ENCODE peak calls at places on chromosomes 7 and 10, in seven cellular contexts. I is DND-41, G is GM12865, B is cardiac muscle cell, V is left ventricle myocardium inferior, S is progenitor cell of endocrine pancreas, Z is brain microvascular endothelial cell. L is an unnamed sample.

GRCh38 chr7:91759205-91759863 is 121.2 kb downstream of the MTERF1 start:
- DNase-seq in V (no peak), Z (peak), I (no peak), G (peak), S (peak), B (peak), L (no peak)

GRCh38 chr7:128236924-128237586 is 4.0 kb upstream of the LEP start:
- DNase-seq in B (peak), V (no peak), I (peak), G (peak), S (no peak), Z (peak), L (no peak)

GRCh38 chr10:9613338-9613737 is 1404.3 kb upstream of the CELF2 start:
- DNase-seq in B (peak), V (no peak), I (no peak), G (peak), Z (no peak), S (no peak), L (no peak)

GRCh38 chr10:125283191-125283590 is 122.8 kb upstream of the CTBP2 start:
- DNase-seq in Z (no peak), B (no peak), G (no peak), V (no peak), I (no peak), S (no peak), L (peak)

GRCh38 chr7:44587843-44588711 is 6.0 kb upstream of the TMED4 start:
- DNase-seq in I (peak), V (no peak), B (peak), G (peak), Z (peak), S (no peak), L (no peak)

GRCh38 chr7:75979361-75980125 is 14.9 kb downstream of the TMEM120A start:
- DNase-seq in I (no peak), S (no peak), V (no peak), B (no peak), Z (no peak), G (no peak), L (no peak)

GRCh38 chr10:97574374-97575100 is 2.0 kb downstream of the ANKRD2 start:
- DNase-seq in B (peak), G (no peak), V (peak), S (no peak), Z (peak), I (no peak), L (no peak)

GRCh38 chr7:129959480-129960332 is 6.9 kb upstream of the UBE2H start:
- DNase-seq in Z (no peak), B (peak), I (no peak), G (no peak), S (no peak), V (no peak), L (no peak)

GRCh38 chr7:23469150-23469960 is 936 bp downstream of the IGF2BP3 start:
- DNase-seq in G (peak), I (no peak), Z (no peak), S (peak), V (no peak), B (peak), L (peak)

GRCh38 chr10:15168296-15168780 is at the start of gene NMT2:
- DNase-seq in Z (no peak), B (no peak), G (no peak), I (no peak), V (peak), S (peak), L (no peak)

GRCh38 chr10:67943917-67944316 is 59.5 kb downstream of the SIRT1 start:
- DNase-seq in G (no peak), S (no peak), Z (no peak), I (no peak), V (no peak), B (no peak), L (no peak)

GRCh38 chr7:6181136-6181535 is 91.3 kb downstream of the CYTH3 start:
- DNase-seq in Z (no peak), V (no peak), G (peak), S (no peak), I (no peak), B (no peak), L (no peak)

GRCh38 chr10:25232229-25232628 is 57.4 kb downstream of the GPR158 start:
- DNase-seq in S (no peak), B (no peak), G (no peak), I (no peak), V (no peak), Z (no peak), L (no peak)

GRCh38 chr7:140416560-140416959 is 12.7 kb downstream of the RAB19 start:
- DNase-seq in S (no peak), G (no peak), I (peak), V (no peak), B (no peak), Z (no peak), L (no peak)

GRCh38 chr10:72316748-72317435 is 37.8 kb downstream of the DNAJB12 start:
- DNase-seq in V (peak), Z (no peak), I (peak), G (no peak), S (no peak), B (no peak), L (no peak)

GRCh38 chr10:114590983-114591382 is 67.1 kb downstream of the ABLIM1 start:
- DNase-seq in B (no peak), V (no peak), Z (no peak), G (no peak), I (no peak), S (no peak), L (no peak)

GRCh38 chr10:115572740-115573455 is 479.7 kb downstream of the ATRNL1 start:
- DNase-seq in G (peak), S (no peak), I (no peak), V (no peak), Z (no peak), B (peak), L (no peak)

GRCh38 chr7:27174077-27175004 is at the start of gene HOXA10:
- DNase-seq in G (no peak), S (no peak), B (no peak), Z (no peak), V (peak), I (no peak), L (peak)

GRCh38 chr7:84629640-84630318 is 435.2 kb upstream of the SEMA3A start:
- DNase-seq in I (no peak), S (no peak), G (no peak), V (no peak), B (no peak), Z (no peak), L (no peak)

GRCh38 chr10:57948796-57949195 is 318.9 kb downstream of the IPMK start:
- DNase-seq in V (no peak), S (no peak), I (no peak), G (no peak), Z (no peak), B (no peak), L (no peak)

GRCh38 chr7:36278767-36279171 is 110.9 kb upstream of the ANLN start:
- DNase-seq in I (no peak), B (peak), S (no peak), V (no peak), Z (peak), G (no peak), L (no peak)

GRCh38 chr7:50641442-50642405 is 76.5 kb upstream of the DDC start:
- DNase-seq in I (no peak), S (no peak), B (no peak), V (no peak), G (no peak), Z (no peak), L (no peak)

GRCh38 chr7:73892003-73892975 is 31.3 kb downstream of the TMEM270 start:
- DNase-seq in I (no peak), B (peak), S (no peak), V (peak), G (no peak), Z (peak), L (no peak)

GRCh38 chr10:132808247-132808567 is 22.3 kb upstream of the NKX6-2 start:
- DNase-seq in G (no peak), S (no peak), I (no peak), Z (no peak), B (no peak), V (peak), L (no peak)

GRCh38 chr7:38229386-38229785 is 44.0 kb downstream of the TARP start:
- DNase-seq in I (peak), G (no peak), V (no peak), Z (peak), S (no peak), B (peak), L (no peak)

GRCh38 chr7:143443153-143443552 is at the start of gene TAS2R60:
- DNase-seq in Z (no peak), B (no peak), I (no peak), V (no peak), S (no peak), G (no peak), L (no peak)

GRCh38 chr10:36254191-36254590 is 612.1 kb upstream of the FZD8 start:
- DNase-seq in I (no peak), V (peak), B (peak), S (no peak), Z (no peak), G (no peak), L (no peak)

GRCh38 chr7:28684729-28685211 is 272.5 kb downstream of the CREB5 start:
- DNase-seq in I (no peak), Z (no peak), V (no peak), G (no peak), S (no peak), B (no peak), L (no peak)

GRCh38 chr10:18334116-18334867 is 194.1 kb downstream of the CACNB2 start:
- DNase-seq in S (no peak), Z (no peak), G (no peak), V (no peak), I (no peak), B (peak), L (no peak)

GRCh38 chr7:64890761-64891666 is 12.1 kb upstream of the ZNF273 start:
- DNase-seq in S (no peak), Z (no peak), G (no peak), I (no peak), B (no peak), V (no peak), L (peak)

GRCh38 chr10:104028146-104028545 is 57.5 kb downstream of the COL17A1 start:
- DNase-seq in Z (peak), B (peak), G (no peak), S (no peak), I (no peak), V (no peak), L (no peak)

GRCh38 chr7:136030867-136031318 is 53.7 kb upstream of the MTPN start:
- DNase-seq in Z (no peak), G (peak), B (no peak), S (no peak), I (no peak), V (no peak), L (no peak)

GRCh38 chr10:23070819-23071218 is 24.6 kb upstream of the MSRB2 start:
- DNase-seq in Z (no peak), G (peak), V (no peak), S (no peak), B (no peak), I (no peak), L (no peak)

GRCh38 chr7:112297681-112298080 is 91.2 kb downstream of the ZNF277 start:
- DNase-seq in Z (no peak), V (no peak), S (no peak), G (no peak), B (no peak), I (no peak), L (no peak)

GRCh38 chr7:131111081-131111576 is 216.5 kb upstream of the MKLN1 start:
- DNase-seq in G (peak), B (peak), S (no peak), Z (peak), I (no peak), V (no peak), L (no peak)

GRCh38 chr7:155257482-155258232 is 40.0 kb upstream of the INSIG1 start:
- DNase-seq in S (no peak), B (peak), V (peak), I (no peak), Z (peak), G (no peak), L (no peak)

GRCh38 chr10:117905404-117905803 is 141.3 kb downstream of the RAB11FIP2 start:
- DNase-seq in G (no peak), I (no peak), S (no peak), Z (no peak), B (no peak), V (no peak), L (no peak)

GRCh38 chr7:23712368-23713284 is 2.6 kb downstream of the STK31 start:
- DNase-seq in B (peak), I (no peak), G (peak), Z (peak), V (no peak), S (no peak), L (no peak)

GRCh38 chr10:103111031-103111917 is 81.8 kb downstream of the NT5C2 start:
- DNase-seq in S (no peak), G (peak), V (no peak), I (no peak), B (peak), Z (no peak), L (no peak)

DNA sequence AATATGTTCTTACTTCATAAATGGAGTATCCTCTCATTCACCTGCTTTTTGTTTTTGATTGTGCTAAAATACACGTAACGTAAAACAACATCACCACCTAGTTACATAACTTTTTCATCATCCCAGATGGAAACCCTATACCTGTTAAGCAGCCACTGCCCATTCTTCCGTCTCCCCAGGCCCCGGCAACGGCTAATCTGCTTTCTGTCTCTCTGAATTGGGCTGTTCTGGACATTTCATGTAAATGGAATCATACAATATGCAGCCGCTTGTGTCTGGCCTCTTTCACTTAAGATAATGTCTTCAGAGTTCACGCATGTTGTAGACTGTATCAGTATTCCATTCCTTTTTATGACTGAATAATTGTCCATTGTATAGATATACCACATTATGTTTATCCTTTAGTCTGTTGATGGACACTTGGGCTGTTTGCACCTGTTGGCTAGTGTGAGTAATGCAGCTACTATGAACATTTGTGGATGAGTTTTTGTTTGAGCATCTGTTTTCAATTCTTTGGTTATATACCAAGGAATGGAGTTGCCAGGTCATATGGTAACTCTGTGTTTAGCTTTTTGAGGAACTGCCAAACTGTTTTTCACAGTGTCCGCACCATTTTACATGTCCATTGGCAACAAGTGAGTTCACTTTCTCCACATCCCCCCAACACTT is 14.1 kb upstream of the SUN1 start:
- DNase-seq in G (peak), I (no peak), Z (peak), B (peak), V (no peak), S (no peak), L (no peak)
- TF ChIP-seq CTCF in G (peak), I (peak), Z (peak), B (peak), V (peak), S (peak), L (peak)

DNA sequence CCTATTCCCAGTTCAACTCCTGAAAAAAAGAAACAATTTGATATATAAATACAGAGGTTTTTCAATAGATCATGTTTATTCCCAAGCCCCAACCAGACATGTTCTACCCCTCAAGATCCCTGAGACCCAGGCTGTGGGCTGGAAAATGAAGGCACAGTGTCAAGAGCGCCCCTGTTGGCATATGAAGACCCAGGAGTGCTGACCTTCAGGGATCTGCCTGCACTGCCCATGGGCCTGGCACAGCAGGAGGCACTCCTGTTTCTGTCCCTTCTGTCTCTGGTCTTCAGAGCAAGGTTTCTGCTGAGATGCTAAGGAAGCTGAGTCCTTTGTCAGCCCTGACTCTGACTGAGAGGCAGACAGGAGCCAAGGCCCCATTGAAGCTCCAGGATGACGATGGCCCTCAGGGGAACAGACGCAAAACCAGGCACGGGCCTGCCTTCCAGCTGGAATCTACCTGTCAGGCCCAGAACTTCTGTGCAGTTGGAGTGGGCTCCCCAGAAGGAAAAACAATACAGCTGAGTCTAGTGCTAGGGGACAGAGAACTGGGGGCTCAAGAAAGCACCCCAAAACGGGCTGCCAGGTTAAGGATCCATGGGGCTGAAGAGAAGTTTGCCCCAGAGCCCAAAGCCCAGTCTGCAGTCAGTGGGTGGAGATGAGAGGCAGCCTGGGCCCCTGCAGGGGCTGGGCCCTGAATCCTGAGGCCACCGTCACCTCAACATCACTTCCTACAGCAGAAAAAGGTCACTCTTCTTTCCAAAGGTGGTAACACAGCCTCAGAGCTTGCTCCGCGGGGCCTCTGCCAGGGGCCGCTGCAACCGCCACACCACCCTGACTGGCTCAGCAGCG is 6.7 kb upstream of the AIFM2 start:
- DNase-seq in G (no peak), V (no peak), S (no peak), Z (no peak), I (no peak), B (no peak), L (no peak)
- TF ChIP-seq CTCF in G (no peak), V (no peak), S (no peak), Z (no peak), I (no peak), B (no peak), L (no peak)

GRCh38 chr10:34474555-34474954 is 340.5 kb downstream of the PARD3 start:
- DNase-seq in G (no peak), I (no peak), S (no peak), B (no peak), Z (no peak), V (no peak), L (no peak)

GRCh38 chr10:34474060-34474376 is 341.1 kb downstream of the PARD3 start:
- DNase-seq in S (no peak), B (peak), I (no peak), G (no peak), Z (no peak), V (no peak), L (no peak)

GRCh38 chr10:34470307-34470706 is 344.8 kb downstream of the PARD3 start:
- DNase-seq in V (no peak), S (no peak), Z (no peak), B (no peak), G (no peak), I (no peak), L (no peak)

GRCh38 chr10:34475222-34475621 is 339.9 kb downstream of the PARD3 start:
- DNase-seq in V (no peak), B (no peak), I (no peak), Z (no peak), G (no peak), S (no peak), L (no peak)

DNA sequence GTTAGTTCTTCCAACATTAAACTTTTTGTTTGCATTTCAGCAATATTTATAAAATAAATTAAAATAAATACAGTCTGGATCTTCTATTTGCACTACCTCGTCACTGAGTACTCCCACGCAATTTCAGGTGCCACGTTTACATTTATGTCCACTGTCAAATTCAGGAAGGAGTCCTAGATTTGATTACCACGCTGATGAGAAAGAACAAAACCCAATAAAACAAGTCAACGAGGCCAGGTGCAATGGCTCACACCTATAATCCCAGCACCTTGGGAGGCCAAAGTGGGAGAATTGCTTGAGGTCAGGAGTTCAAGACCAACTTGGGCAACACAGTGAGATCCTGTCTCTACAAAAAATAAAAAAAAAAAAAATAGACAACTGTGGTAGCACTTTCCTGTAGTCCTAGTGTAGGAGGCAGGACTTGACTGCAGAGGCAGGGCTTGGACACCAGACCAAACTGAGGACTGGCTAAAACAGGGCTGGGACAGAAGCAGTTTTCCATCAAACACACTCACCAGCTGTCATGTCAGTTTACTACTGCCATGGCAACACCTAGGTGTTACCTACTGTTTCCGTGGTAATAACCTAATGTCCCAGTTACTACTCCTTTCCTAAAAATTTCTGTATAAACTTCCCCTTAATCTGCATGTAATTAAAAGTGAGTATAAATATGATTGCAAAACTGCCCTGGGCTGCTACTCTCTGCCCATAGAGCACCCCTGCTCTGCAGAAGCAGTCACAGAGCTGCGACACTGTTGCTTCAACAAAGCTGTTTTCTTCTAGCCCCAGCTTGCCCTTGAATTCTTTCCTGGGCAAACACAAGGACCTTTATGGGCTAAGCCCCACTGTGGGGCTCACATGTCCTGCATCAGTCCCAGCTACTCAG is 341.7 kb downstream of the PARD3 start:
- DNase-seq in S (no peak), G (no peak), V (no peak), B (peak), I (no peak), Z (no peak), L (no peak)
- TF ChIP-seq CTCF in S (no peak), G (no peak), V (no peak), B (no peak), I (no peak), Z (no peak), L (no peak)

DNA sequence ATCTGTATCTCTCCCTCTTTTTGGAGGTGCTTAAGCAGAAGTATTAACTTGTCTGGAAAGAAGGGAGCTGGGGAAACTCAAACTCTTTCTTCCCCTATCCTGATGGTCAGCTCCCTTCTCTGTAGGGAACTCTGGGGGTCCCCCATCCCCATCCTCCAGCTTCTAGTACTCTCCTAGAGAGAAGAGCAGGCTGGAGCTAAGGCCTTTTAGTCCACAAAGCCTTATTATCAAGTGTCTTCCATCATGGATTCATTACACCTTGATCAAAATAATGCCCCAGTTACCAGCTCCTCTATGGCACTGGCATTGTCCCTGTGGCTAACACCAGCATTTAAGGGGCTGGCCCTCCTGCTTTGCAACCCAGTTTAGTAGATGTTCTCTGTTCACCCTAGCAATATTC is 35.7 kb downstream of the CADPS2 start:
- DNase-seq in Z (no peak), S (no peak), B (no peak), V (no peak), G (no peak), I (no peak), L (no peak)
- TF ChIP-seq CTCF in Z (no peak), S (no peak), B (no peak), V (no peak), G (no peak), I (no peak), L (no peak)

L was measured in type B pancreatic cell.